ENCODE peak calls at places on chromosomes 12 and 14, in nine cellular contexts. T is Peyer's patch, V is HEK293T, I is chondrocyte, Y is neural crest cell, U is myocyte, N is neuronal stem cell, D is dorsolateral prefrontal cortex, F is osteocyte. P is an unnamed sample.

GRCh38 chr12:103599274-103599673 is 12.2 kb downstream of the STAB2 start:
- DNase-seq in I (no peak), V (no peak), T (no peak), N (no peak), F (no peak), Y (no peak), U (no peak), D (no peak), P (no peak)

GRCh38 chr12:89140141-89140540 is 212.2 kb downstream of the DUSP6 start:
- DNase-seq in I (no peak), D (no peak), T (no peak), N (no peak), U (no peak), Y (no peak), V (no peak), F (no peak), P (no peak)

GRCh38 chr14:68585690-68586089 is 207.2 kb downstream of the ZFP36L1 start:
- DNase-seq in U (no peak), I (peak), D (peak), F (no peak), V (no peak), Y (no peak), N (no peak), T (no peak), P (no peak)

GRCh38 chr14:89283327-89284060 is 133.5 kb downstream of the FOXN3 start:
- DNase-seq in Y (no peak), V (no peak), I (no peak), D (no peak), U (peak), T (no peak), F (no peak), N (no peak), P (no peak)

GRCh38 chr12:6959376-6960290 is 8.5 kb downstream of the PTPN6 start:
- DNase-seq in V (no peak), U (no peak), I (no peak), F (no peak), D (no peak), Y (no peak), T (peak), N (no peak), P (no peak)

GRCh38 chr14:77023001-77023996 is 5.2 kb downstream of the IRF2BPL start:
- DNase-seq in U (peak), N (no peak), V (peak), I (no peak), D (no peak), Y (no peak), F (no peak), T (peak), P (peak)

GRCh38 chr12:64240781-64241180 is 18.7 kb upstream of the KICS2 start:
- DNase-seq in N (no peak), T (no peak), F (no peak), D (no peak), U (no peak), I (no peak), V (no peak), Y (no peak), P (no peak)

GRCh38 chr12:47704719-47705118 is 1.1 kb downstream of the RPAP3 start:
- DNase-seq in T (no peak), F (no peak), D (no peak), N (no peak), V (no peak), U (no peak), I (no peak), Y (no peak), P (no peak)

GRCh38 chr12:53365245-53365904 is 14.6 kb upstream of the SP1 start:
- DNase-seq in D (no peak), F (no peak), I (no peak), T (no peak), U (no peak), N (no peak), Y (no peak), V (no peak), P (no peak)

GRCh38 chr12:50788562-50788961 is 24.7 kb downstream of the ATF1 start:
- DNase-seq in U (peak), V (no peak), F (no peak), I (no peak), D (no peak), Y (no peak), T (no peak), N (no peak), P (no peak)

GRCh38 chr14:89870335-89870734 is 84.2 kb downstream of the EFCAB11 start:
- DNase-seq in T (no peak), V (no peak), F (no peak), Y (no peak), N (no peak), U (no peak), I (no peak), D (no peak), P (no peak)

GRCh38 chr14:32606297-32606696 is 277.2 kb downstream of the AKAP6 start:
- DNase-seq in D (no peak), V (no peak), F (no peak), U (no peak), I (no peak), N (no peak), T (no peak), Y (no peak), P (no peak)

GRCh38 chr14:24040692-24041091 is 11.1 kb upstream of the CARMIL3 start:
- DNase-seq in T (no peak), N (no peak), U (no peak), D (no peak), I (no peak), F (no peak), V (no peak), Y (no peak), P (no peak)

GRCh38 chr12:108856428-108857157 is 790 bp downstream of the SSH1 start:
- DNase-seq in I (no peak), T (peak), F (no peak), Y (no peak), V (no peak), N (no peak), D (peak), U (peak), P (peak)

GRCh38 chr14:59004012-59004411 is 184.5 kb upstream of the DAAM1 start:
- DNase-seq in N (no peak), F (no peak), I (no peak), V (no peak), D (no peak), U (peak), T (no peak), Y (no peak), P (no peak)

GRCh38 chr12:95548056-95548538 is 3.2 kb downstream of the USP44 start:
- DNase-seq in D (peak), V (peak), N (peak), U (no peak), Y (peak), F (no peak), I (no peak), T (peak), P (no peak)

GRCh38 chr12:66765204-66765603 is 86.3 kb upstream of the GRIP1 start:
- DNase-seq in Y (no peak), T (no peak), F (no peak), D (no peak), I (no peak), N (no peak), U (no peak), V (no peak), P (no peak)

GRCh38 chr14:37946819-37947218 is 260.9 kb upstream of the SSTR1 start:
- DNase-seq in F (no peak), D (no peak), Y (no peak), V (no peak), U (no peak), T (no peak), N (no peak), I (no peak), P (no peak)

GRCh38 chr14:68358500-68358899 is 434.4 kb downstream of the ZFP36L1 start:
- DNase-seq in Y (no peak), T (no peak), I (no peak), N (no peak), V (no peak), D (no peak), U (no peak), F (no peak), P (no peak)

GRCh38 chr12:6235499-6235898 is 35.3 kb downstream of the CD9 start:
- DNase-seq in U (no peak), D (no peak), Y (no peak), V (no peak), T (peak), F (no peak), I (no peak), N (no peak), P (peak)

GRCh38 chr12:124888203-124888602 is 24.5 kb upstream of the SCARB1 start:
- DNase-seq in D (no peak), N (no peak), I (no peak), T (no peak), F (no peak), Y (no peak), U (no peak), V (no peak), P (no peak)

GRCh38 chr12:2376855-2377657 is 324.3 kb downstream of the CACNA1C start:
- DNase-seq in V (no peak), F (no peak), T (peak), U (no peak), Y (no peak), I (no peak), D (no peak), N (peak), P (no peak)

GRCh38 chr14:88005050-88005481 is at the start of gene GPR65:
- DNase-seq in Y (no peak), F (no peak), N (no peak), D (no peak), U (no peak), V (no peak), T (no peak), I (no peak), P (no peak)

GRCh38 chr12:112537710-112538396 is 119.1 kb downstream of the PTPN11 start:
- DNase-seq in Y (no peak), I (no peak), F (no peak), D (no peak), T (no peak), N (no peak), U (peak), V (no peak), P (no peak)

GRCh38 chr12:93519859-93520258 is 52.5 kb downstream of the MRPL42 start:
- DNase-seq in F (no peak), I (no peak), U (no peak), V (no peak), Y (no peak), N (no peak), T (no peak), D (no peak), P (no peak)

GRCh38 chr14:71060274-71060673 is 153.0 kb downstream of the PCNX1 start:
- DNase-seq in T (no peak), F (no peak), D (no peak), Y (no peak), U (no peak), N (no peak), I (no peak), V (no peak), P (no peak)

GRCh38 chr12:65634626-65635331 is 189.5 kb upstream of the HMGA2 start:
- DNase-seq in U (no peak), V (no peak), T (no peak), D (no peak), F (no peak), Y (no peak), I (no peak), N (no peak), P (no peak)

GRCh38 chr12:50166776-50167025 is 468 bp downstream of the CERS5 start:
- DNase-seq in Y (no peak), U (no peak), V (no peak), F (no peak), D (peak), N (no peak), I (peak), T (no peak), P (no peak)

GRCh38 chr12:124024263-124024678 is 51.3 kb downstream of the ZNF664 start:
- DNase-seq in Y (no peak), N (no peak), I (no peak), T (no peak), D (no peak), U (peak), V (no peak), F (peak), P (no peak)

GRCh38 chr14:100448376-100448775 is 125.2 kb downstream of the SLC25A47 start:
- DNase-seq in N (no peak), F (peak), I (no peak), T (no peak), Y (no peak), D (no peak), V (no peak), U (no peak), P (no peak)

GRCh38 chr12:6361834-6362233 is 13.5 kb downstream of the SCNN1A start:
- DNase-seq in V (no peak), N (no peak), T (peak), I (peak), F (no peak), D (no peak), U (no peak), Y (no peak), P (no peak)

GRCh38 chr14:24312736-24313507 is 1.6 kb downstream of the LTB4R start:
- DNase-seq in T (no peak), Y (no peak), D (no peak), I (no peak), N (no peak), U (peak), V (no peak), F (no peak), P (no peak)

GRCh38 chr14:93923586-93923985 is 3.6 kb upstream of the FAM181A start:
- DNase-seq in T (no peak), I (no peak), F (no peak), U (no peak), N (no peak), Y (no peak), D (no peak), V (no peak), P (no peak)

GRCh38 chr12:130552483-130552996 is 163.6 kb downstream of the RIMBP2 start:
- DNase-seq in F (no peak), Y (peak), I (no peak), U (no peak), N (peak), T (no peak), D (no peak), V (no peak), P (no peak)

GRCh38 chr12:2958432-2959193 is 584 bp upstream of the TEAD4 start:
- DNase-seq in V (peak), U (peak), T (peak), Y (peak), I (no peak), N (peak), F (peak), D (no peak), P (peak)

GRCh38 chr12:38222011-38222410 is 94.6 kb upstream of the ALG10B start:
- DNase-seq in D (no peak), N (no peak), Y (no peak), I (no peak), V (no peak), F (no peak), U (no peak), T (no peak), P (no peak)

GRCh38 chr12:19808371-19808770 is 369.1 kb downstream of the AEBP2 start:
- DNase-seq in U (no peak), I (no peak), D (no peak), T (no peak), F (no peak), V (no peak), N (no peak), Y (no peak), P (no peak)

P was measured in NCI-H526.